ENCODE peak calls at places on chromosome 19, in seven cellular contexts. One of them, this sample, is unnamed.

GRCh38 chr19:23145617-23146415 is 29.0 kb downstream of the ZNF730 start:
- DNase-seq in pancreas: no peak
- DNase-seq in caudate nucleus: no peak
- DNase-seq in RWPE1: no peak
- DNase-seq in tibial artery: no peak
- DNase-seq in effector memory CD4-positive, alpha-beta T cell: no peak
- DNase-seq in psoas muscle: no peak
- DNase-seq in this sample: no peak

GRCh38 chr19:1805401-1806183 is 6.5 kb downstream of the ATP8B3 start:
- DNase-seq in tibial artery: no peak
- DNase-seq in psoas muscle: peak
- DNase-seq in effector memory CD4-positive, alpha-beta T cell: no peak
- DNase-seq in RWPE1: no peak
- DNase-seq in caudate nucleus: no peak
- DNase-seq in pancreas: no peak
- DNase-seq in this sample: no peak

GRCh38 chr19:36796714-36796999 is 24.1 kb upstream of the ZNF850 start:
- DNase-seq in psoas muscle: no peak
- DNase-seq in tibial artery: no peak
- DNase-seq in effector memory CD4-positive, alpha-beta T cell: no peak
- DNase-seq in RWPE1: no peak
- DNase-seq in caudate nucleus: no peak
- DNase-seq in pancreas: no peak
- DNase-seq in this sample: no peak

GRCh38 chr19:31718041-31718440 is 368.8 kb upstream of the TSHZ3 start:
- DNase-seq in psoas muscle: no peak
- DNase-seq in caudate nucleus: no peak
- DNase-seq in RWPE1: no peak
- DNase-seq in tibial artery: no peak
- DNase-seq in pancreas: no peak
- DNase-seq in effector memory CD4-positive, alpha-beta T cell: no peak
- DNase-seq in this sample: no peak

GRCh38 chr19:7742575-7742974 is 4.8 kb downstream of the CD209 start:
- DNase-seq in effector memory CD4-positive, alpha-beta T cell: no peak
- DNase-seq in RWPE1: no peak
- DNase-seq in caudate nucleus: no peak
- DNase-seq in pancreas: no peak
- DNase-seq in psoas muscle: no peak
- DNase-seq in tibial artery: no peak
- DNase-seq in this sample: no peak

GRCh38 chr19:13850910-13851753 is 25.8 kb upstream of the NANOS3 start:
- DNase-seq in effector memory CD4-positive, alpha-beta T cell: peak
- DNase-seq in psoas muscle: peak
- DNase-seq in RWPE1: peak
- DNase-seq in tibial artery: peak
- DNase-seq in pancreas: peak
- DNase-seq in caudate nucleus: peak
- DNase-seq in this sample: peak

GRCh38 chr19:51751655-51752054 is at the start of gene FPR1:
- DNase-seq in caudate nucleus: no peak
- DNase-seq in RWPE1: peak
- DNase-seq in effector memory CD4-positive, alpha-beta T cell: no peak
- DNase-seq in psoas muscle: no peak
- DNase-seq in tibial artery: no peak
- DNase-seq in pancreas: no peak
- DNase-seq in this sample: no peak

GRCh38 chr19:49324801-49325491 is at the start of gene SLC6A16:
- DNase-seq in psoas muscle: no peak
- DNase-seq in caudate nucleus: no peak
- DNase-seq in pancreas: no peak
- DNase-seq in effector memory CD4-positive, alpha-beta T cell: no peak
- DNase-seq in tibial artery: no peak
- DNase-seq in RWPE1: no peak
- DNase-seq in this sample: no peak

GRCh38 chr19:57302020-57302465 is 18.2 kb upstream of the ZNF543 start:
- DNase-seq in tibial artery: peak
- DNase-seq in pancreas: no peak
- DNase-seq in psoas muscle: peak
- DNase-seq in caudate nucleus: no peak
- DNase-seq in effector memory CD4-positive, alpha-beta T cell: no peak
- DNase-seq in RWPE1: peak
- DNase-seq in this sample: no peak

GRCh38 chr19:17565611-17566010 is 10.2 kb downstream of the COLGALT1 start:
- DNase-seq in tibial artery: no peak
- DNase-seq in effector memory CD4-positive, alpha-beta T cell: no peak
- DNase-seq in pancreas: no peak
- DNase-seq in psoas muscle: no peak
- DNase-seq in RWPE1: no peak
- DNase-seq in caudate nucleus: no peak
- DNase-seq in this sample: no peak

GRCh38 chr19:38728752-38729541 is 15.3 kb downstream of the CAPN12 start:
- DNase-seq in pancreas: peak
- DNase-seq in effector memory CD4-positive, alpha-beta T cell: no peak
- DNase-seq in RWPE1: no peak
- DNase-seq in tibial artery: peak
- DNase-seq in caudate nucleus: no peak
- DNase-seq in psoas muscle: peak
- DNase-seq in this sample: no peak

GRCh38 chr19:46573679-46574522 is 27.2 kb upstream of the CALM3 start:
- DNase-seq in pancreas: no peak
- DNase-seq in effector memory CD4-positive, alpha-beta T cell: no peak
- DNase-seq in caudate nucleus: no peak
- DNase-seq in tibial artery: no peak
- DNase-seq in psoas muscle: no peak
- DNase-seq in RWPE1: no peak
- DNase-seq in this sample: no peak

GRCh38 chr19:11659612-11660011 is 62.3 kb downstream of the ZNF627 start:
- DNase-seq in RWPE1: peak
- DNase-seq in psoas muscle: no peak
- DNase-seq in pancreas: no peak
- DNase-seq in tibial artery: no peak
- DNase-seq in caudate nucleus: no peak
- DNase-seq in effector memory CD4-positive, alpha-beta T cell: no peak
- DNase-seq in this sample: no peak

GRCh38 chr19:11421607-11422098 is 2.5 kb upstream of the RGL3 start:
- DNase-seq in tibial artery: peak
- DNase-seq in psoas muscle: peak
- DNase-seq in effector memory CD4-positive, alpha-beta T cell: no peak
- DNase-seq in pancreas: peak
- DNase-seq in RWPE1: peak
- DNase-seq in caudate nucleus: no peak
- DNase-seq in this sample: no peak

GRCh38 chr19:17414097-17414496 is 5.8 kb upstream of the MVB12A start:
- DNase-seq in effector memory CD4-positive, alpha-beta T cell: no peak
- DNase-seq in caudate nucleus: no peak
- DNase-seq in psoas muscle: no peak
- DNase-seq in pancreas: no peak
- DNase-seq in RWPE1: no peak
- DNase-seq in tibial artery: no peak
- DNase-seq in this sample: no peak

GRCh38 chr19:15337202-15337601 is 4.9 kb upstream of the BRD4 start:
- DNase-seq in caudate nucleus: no peak
- DNase-seq in pancreas: no peak
- DNase-seq in psoas muscle: no peak
- DNase-seq in tibial artery: no peak
- DNase-seq in RWPE1: no peak
- DNase-seq in effector memory CD4-positive, alpha-beta T cell: no peak
- DNase-seq in this sample: no peak

GRCh38 chr19:34501339-34502320 is 20.1 kb downstream of the WTIP start:
- DNase-seq in RWPE1: peak
- DNase-seq in pancreas: peak
- DNase-seq in tibial artery: peak
- DNase-seq in psoas muscle: peak
- DNase-seq in caudate nucleus: peak
- DNase-seq in effector memory CD4-positive, alpha-beta T cell: peak
- DNase-seq in this sample: peak

GRCh38 chr19:45779231-45780145 is 2.8 kb downstream of the DMPK start:
- DNase-seq in caudate nucleus: no peak
- DNase-seq in tibial artery: peak
- DNase-seq in pancreas: peak
- DNase-seq in RWPE1: peak
- DNase-seq in psoas muscle: peak
- DNase-seq in effector memory CD4-positive, alpha-beta T cell: peak
- DNase-seq in this sample: no peak

GRCh38 chr19:29323046-29323971 is 110.4 kb upstream of the UQCRFS1 start:
- DNase-seq in psoas muscle: no peak
- DNase-seq in pancreas: no peak
- DNase-seq in effector memory CD4-positive, alpha-beta T cell: no peak
- DNase-seq in caudate nucleus: no peak
- DNase-seq in RWPE1: no peak
- DNase-seq in tibial artery: no peak
- DNase-seq in this sample: no peak

GRCh38 chr19:18053571-18054219 is 33.0 kb downstream of the IL12RB1 start:
- DNase-seq in psoas muscle: no peak
- DNase-seq in caudate nucleus: no peak
- DNase-seq in effector memory CD4-positive, alpha-beta T cell: no peak
- DNase-seq in tibial artery: no peak
- DNase-seq in pancreas: no peak
- DNase-seq in RWPE1: no peak
- DNase-seq in this sample: no peak

GRCh38 chr19:56837492-56837891 is 3.0 kb downstream of the PEG3 start:
- DNase-seq in psoas muscle: peak
- DNase-seq in pancreas: peak
- DNase-seq in RWPE1: no peak
- DNase-seq in caudate nucleus: peak
- DNase-seq in effector memory CD4-positive, alpha-beta T cell: no peak
- DNase-seq in tibial artery: peak
- DNase-seq in this sample: peak

GRCh38 chr19:531009-531752 is 379 bp upstream of the CDC34 start:
- DNase-seq in RWPE1: peak
- DNase-seq in tibial artery: peak
- DNase-seq in pancreas: peak
- DNase-seq in caudate nucleus: peak
- DNase-seq in psoas muscle: peak
- DNase-seq in effector memory CD4-positive, alpha-beta T cell: peak
- DNase-seq in this sample: no peak

GRCh38 chr19:40705950-40706619 is 10.6 kb downstream of the COQ8B start:
- DNase-seq in effector memory CD4-positive, alpha-beta T cell: no peak
- DNase-seq in caudate nucleus: no peak
- DNase-seq in psoas muscle: no peak
- DNase-seq in pancreas: no peak
- DNase-seq in tibial artery: no peak
- DNase-seq in RWPE1: no peak
- DNase-seq in this sample: no peak

GRCh38 chr19:45920458-45920857 is 5.9 kb upstream of the NANOS2 start:
- DNase-seq in RWPE1: no peak
- DNase-seq in effector memory CD4-positive, alpha-beta T cell: no peak
- DNase-seq in tibial artery: no peak
- DNase-seq in caudate nucleus: no peak
- DNase-seq in pancreas: no peak
- DNase-seq in psoas muscle: peak
- DNase-seq in this sample: no peak

GRCh38 chr19:18856385-18857126 is 24.8 kb downstream of the UPF1 start:
- DNase-seq in effector memory CD4-positive, alpha-beta T cell: no peak
- DNase-seq in RWPE1: peak
- DNase-seq in caudate nucleus: peak
- DNase-seq in tibial artery: no peak
- DNase-seq in pancreas: no peak
- DNase-seq in psoas muscle: no peak
- DNase-seq in this sample: no peak

GRCh38 chr19:11995174-11995573 is 30.3 kb downstream of the ZNF763 start:
- DNase-seq in caudate nucleus: no peak
- DNase-seq in tibial artery: no peak
- DNase-seq in effector memory CD4-positive, alpha-beta T cell: no peak
- DNase-seq in RWPE1: no peak
- DNase-seq in pancreas: no peak
- DNase-seq in psoas muscle: no peak
- DNase-seq in this sample: no peak

GRCh38 chr19:16661480-16662034 is 618 bp downstream of the TMEM38A start:
- DNase-seq in RWPE1: no peak
- DNase-seq in pancreas: peak
- DNase-seq in caudate nucleus: no peak
- DNase-seq in effector memory CD4-positive, alpha-beta T cell: no peak
- DNase-seq in tibial artery: peak
- DNase-seq in psoas muscle: peak
- DNase-seq in this sample: peak

GRCh38 chr19:19956431-19957075 is 55.8 kb downstream of the ZNF93 start:
- DNase-seq in tibial artery: no peak
- DNase-seq in effector memory CD4-positive, alpha-beta T cell: no peak
- DNase-seq in pancreas: no peak
- DNase-seq in psoas muscle: no peak
- DNase-seq in RWPE1: no peak
- DNase-seq in caudate nucleus: no peak
- DNase-seq in this sample: no peak

DNA sequence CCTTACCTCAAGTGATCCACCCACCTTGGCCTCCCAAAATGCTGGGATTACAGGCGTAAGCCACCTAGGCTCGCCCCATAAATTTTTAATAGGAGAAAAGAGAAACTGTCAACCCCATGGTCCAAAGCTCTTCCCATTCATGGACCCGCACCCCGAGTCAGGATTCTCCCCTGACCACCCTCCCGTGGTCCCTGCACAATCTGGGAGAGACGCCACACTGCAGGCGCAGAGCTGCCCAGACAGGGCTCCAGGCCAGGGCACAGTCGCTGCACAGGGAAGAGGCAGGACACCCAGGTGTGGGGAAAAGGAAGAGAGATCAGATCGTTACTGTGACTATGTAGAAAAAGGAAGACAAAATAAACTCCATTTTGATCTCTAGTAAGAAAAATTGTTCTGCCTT is 54.5 kb downstream of the ZNF93 start:
- DNase-seq in tibial artery: no peak
- DNase-seq in effector memory CD4-positive, alpha-beta T cell: no peak
- DNase-seq in pancreas: no peak
- DNase-seq in psoas muscle: no peak
- DNase-seq in caudate nucleus: no peak
- DNase-seq in RWPE1: no peak
- DNase-seq in this sample: no peak
- H3K27ac ChIP-seq in tibial artery: no peak
- H3K27ac ChIP-seq in effector memory CD4-positive, alpha-beta T cell: no peak
- H3K27ac ChIP-seq in pancreas: no peak
- H3K27ac ChIP-seq in psoas muscle: no peak
- H3K27ac ChIP-seq in caudate nucleus: no peak
- H3K27ac ChIP-seq in RWPE1: no peak
- H3K27ac ChIP-seq in this sample: no peak

GRCh38 chr19:3100331-3100730 is 6.2 kb downstream of the GNA11 start:
- DNase-seq in RWPE1: no peak
- DNase-seq in pancreas: peak
- DNase-seq in effector memory CD4-positive, alpha-beta T cell: no peak
- DNase-seq in tibial artery: no peak
- DNase-seq in psoas muscle: no peak
- DNase-seq in caudate nucleus: no peak
- DNase-seq in this sample: no peak
- H3K27ac ChIP-seq in RWPE1: peak
- H3K27ac ChIP-seq in pancreas: no peak
- H3K27ac ChIP-seq in effector memory CD4-positive, alpha-beta T cell: no peak
- H3K27ac ChIP-seq in tibial artery: no peak
- H3K27ac ChIP-seq in psoas muscle: peak
- H3K27ac ChIP-seq in caudate nucleus: no peak
- H3K27ac ChIP-seq in this sample: no peak

GRCh38 chr19:3106509-3107141 is 12.5 kb downstream of the GNA11 start:
- DNase-seq in RWPE1: no peak
- DNase-seq in caudate nucleus: no peak
- DNase-seq in effector memory CD4-positive, alpha-beta T cell: no peak
- DNase-seq in psoas muscle: peak
- DNase-seq in pancreas: no peak
- DNase-seq in tibial artery: no peak
- DNase-seq in this sample: no peak
- H3K27ac ChIP-seq in RWPE1: peak
- H3K27ac ChIP-seq in caudate nucleus: no peak
- H3K27ac ChIP-seq in effector memory CD4-positive, alpha-beta T cell: no peak
- H3K27ac ChIP-seq in psoas muscle: no peak
- H3K27ac ChIP-seq in pancreas: no peak
- H3K27ac ChIP-seq in tibial artery: no peak
- H3K27ac ChIP-seq in this sample: no peak

GRCh38 chr19:48290923-48291700 is 21.2 kb downstream of the ZNF114 start:
- DNase-seq in pancreas: peak
- DNase-seq in psoas muscle: peak
- DNase-seq in effector memory CD4-positive, alpha-beta T cell: peak
- DNase-seq in caudate nucleus: peak
- DNase-seq in RWPE1: peak
- DNase-seq in tibial artery: peak
- DNase-seq in this sample: peak
- H3K27ac ChIP-seq in pancreas: no peak
- H3K27ac ChIP-seq in psoas muscle: no peak
- H3K27ac ChIP-seq in effector memory CD4-positive, alpha-beta T cell: no peak
- H3K27ac ChIP-seq in caudate nucleus: no peak
- H3K27ac ChIP-seq in RWPE1: no peak
- H3K27ac ChIP-seq in tibial artery: no peak
- H3K27ac ChIP-seq in this sample: no peak